ENCODE peak calls at places on chromosome 10, in eight cellular contexts. One of them, this sample, is unnamed. For H3K4me1 and H3K9me2, the result is how much of the 10 kb centered on the place peaks cover.

GRCh38 chr10:43292745-43293676 is 26.1 kb upstream of the RASGEF1A start:
- DNase-seq in PC-3: peak
- DNase-seq in GM23338: peak
- DNase-seq in hepatocyte: peak
- DNase-seq in GM23248: peak
- DNase-seq in OCI-LY7: peak
- DNase-seq in HCT116: peak
- DNase-seq in PC-9: peak
- DNase-seq in this sample: peak

GRCh38 chr10:29804025-29804852 is 169.5 kb upstream of the SVIL start:
- DNase-seq in PC-9: peak
- DNase-seq in hepatocyte: peak
- DNase-seq in GM23248: peak
- DNase-seq in OCI-LY7: no peak
- DNase-seq in PC-3: peak
- DNase-seq in GM23338: no peak
- DNase-seq in HCT116: peak
- DNase-seq in this sample: no peak

GRCh38 chr10:77231375-77231774 is 406.2 kb downstream of the KCNMA1 start:
- DNase-seq in PC-3: no peak
- DNase-seq in hepatocyte: no peak
- DNase-seq in GM23248: no peak
- DNase-seq in GM23338: no peak
- DNase-seq in OCI-LY7: no peak
- DNase-seq in PC-9: no peak
- DNase-seq in HCT116: no peak
- DNase-seq in this sample: no peak

GRCh38 chr10:93576888-93577287 is 10.4 kb downstream of the FFAR4 start:
- DNase-seq in PC-9: no peak
- DNase-seq in HCT116: no peak
- DNase-seq in hepatocyte: no peak
- DNase-seq in PC-3: peak
- DNase-seq in GM23338: no peak
- DNase-seq in GM23248: no peak
- DNase-seq in OCI-LY7: no peak
- DNase-seq in this sample: no peak

GRCh38 chr10:74593470-74593869 is 232.9 kb upstream of the KAT6B start:
- DNase-seq in hepatocyte: no peak
- DNase-seq in PC-9: no peak
- DNase-seq in OCI-LY7: no peak
- DNase-seq in HCT116: no peak
- DNase-seq in GM23248: peak
- DNase-seq in PC-3: peak
- DNase-seq in GM23338: no peak
- DNase-seq in this sample: no peak

GRCh38 chr10:121313119-121313858 is 285.0 kb downstream of the FGFR2 start:
- DNase-seq in HCT116: no peak
- DNase-seq in PC-3: no peak
- DNase-seq in GM23338: peak
- DNase-seq in hepatocyte: no peak
- DNase-seq in GM23248: no peak
- DNase-seq in OCI-LY7: no peak
- DNase-seq in PC-9: no peak
- DNase-seq in this sample: no peak

GRCh38 chr10:27242951-27243551 is 2.5 kb upstream of the ACBD5 start:
- DNase-seq in hepatocyte: peak
- DNase-seq in GM23338: peak
- DNase-seq in PC-3: peak
- DNase-seq in HCT116: peak
- DNase-seq in GM23248: peak
- DNase-seq in OCI-LY7: peak
- DNase-seq in PC-9: peak
- DNase-seq in this sample: peak

GRCh38 chr10:93630609-93631320 is 18.4 kb downstream of the PDE6C start:
- DNase-seq in GM23248: no peak
- DNase-seq in PC-3: no peak
- DNase-seq in hepatocyte: no peak
- DNase-seq in PC-9: no peak
- DNase-seq in OCI-LY7: no peak
- DNase-seq in GM23338: no peak
- DNase-seq in HCT116: no peak
- DNase-seq in this sample: no peak

GRCh38 chr10:32318476-32318896 is 28.5 kb downstream of the EPC1 start:
- DNase-seq in GM23338: no peak
- DNase-seq in OCI-LY7: peak
- DNase-seq in GM23248: peak
- DNase-seq in hepatocyte: no peak
- DNase-seq in HCT116: no peak
- DNase-seq in PC-3: no peak
- DNase-seq in PC-9: no peak
- DNase-seq in this sample: no peak

GRCh38 chr10:6592080-6592479 is 12.0 kb upstream of the PRKCQ start:
- DNase-seq in OCI-LY7: no peak
- DNase-seq in hepatocyte: no peak
- DNase-seq in HCT116: no peak
- DNase-seq in GM23248: no peak
- DNase-seq in GM23338: no peak
- DNase-seq in PC-3: no peak
- DNase-seq in PC-9: no peak
- DNase-seq in this sample: no peak

GRCh38 chr10:50540069-50540825 is 83.5 kb downstream of the SGMS1 start:
- DNase-seq in OCI-LY7: no peak
- DNase-seq in HCT116: no peak
- DNase-seq in GM23338: no peak
- DNase-seq in PC-9: no peak
- DNase-seq in GM23248: peak
- DNase-seq in hepatocyte: no peak
- DNase-seq in PC-3: peak
- DNase-seq in this sample: no peak

GRCh38 chr10:95663496-95663895 is 7.0 kb upstream of the ALDH18A1 start:
- DNase-seq in HCT116: no peak
- DNase-seq in OCI-LY7: no peak
- DNase-seq in GM23338: no peak
- DNase-seq in PC-3: no peak
- DNase-seq in PC-9: no peak
- DNase-seq in GM23248: no peak
- DNase-seq in hepatocyte: no peak
- DNase-seq in this sample: no peak

DNA sequence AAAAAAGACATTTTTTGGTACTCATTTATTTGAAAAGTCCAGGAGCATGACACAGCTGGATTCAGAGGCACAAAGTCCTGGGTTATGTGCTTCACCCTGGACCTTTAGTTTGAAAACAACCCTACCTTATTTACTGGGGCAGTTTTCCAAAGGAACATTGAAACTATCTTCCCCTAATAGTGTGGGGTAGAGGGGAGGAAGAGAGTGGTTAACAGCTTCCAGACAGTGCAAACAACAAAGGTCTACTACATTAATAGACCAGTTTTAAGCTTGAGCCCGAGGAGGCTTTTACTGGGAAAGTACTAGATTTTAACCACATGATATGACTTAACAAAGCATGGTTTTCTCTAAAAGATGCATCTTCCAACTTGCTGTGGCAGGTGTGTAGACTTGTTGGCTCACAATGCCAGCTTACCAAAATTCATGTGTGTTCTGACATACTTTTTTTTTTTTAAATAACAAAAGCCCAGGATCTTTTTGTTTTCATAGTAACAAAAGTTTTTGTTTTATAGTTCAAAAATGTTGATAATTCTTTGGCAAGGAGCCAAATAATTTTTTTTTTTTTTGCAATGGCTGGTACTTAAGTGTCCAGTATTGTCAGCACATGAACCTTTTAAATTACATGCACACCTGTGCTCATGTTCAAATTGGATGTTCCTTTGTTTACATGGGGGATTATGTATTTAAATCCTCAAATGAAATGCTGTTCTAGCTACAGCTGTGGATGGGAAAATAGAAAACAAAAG is 1.8 kb downstream of the GSTO1 start:
- DNase-seq in PC-3: peak
- DNase-seq in OCI-LY7: no peak
- DNase-seq in HCT116: no peak
- DNase-seq in hepatocyte: no peak
- DNase-seq in GM23338: no peak
- DNase-seq in PC-9: no peak
- DNase-seq in GM23248: peak
- DNase-seq in this sample: peak
- H3K4me1 ChIP-seq in PC-3: under half
- H3K4me1 ChIP-seq in OCI-LY7: under half
- H3K4me1 ChIP-seq in HCT116: under half
- H3K4me1 ChIP-seq in hepatocyte: half or more
- H3K4me1 ChIP-seq in GM23338: under half
- H3K4me1 ChIP-seq in PC-9: under half
- H3K4me1 ChIP-seq in GM23248: half or more
- H3K4me1 ChIP-seq in this sample: under half

GRCh38 chr10:13873201-13873600 is 286.4 kb downstream of the PRPF18 start:
- DNase-seq in PC-9: no peak
- DNase-seq in PC-3: no peak
- DNase-seq in GM23248: no peak
- DNase-seq in hepatocyte: no peak
- DNase-seq in OCI-LY7: peak
- DNase-seq in HCT116: no peak
- DNase-seq in GM23338: no peak
- DNase-seq in this sample: peak
- H3K9me2 ChIP-seq in PC-9: under half
- H3K9me2 ChIP-seq in PC-3: under half
- H3K9me2 ChIP-seq in GM23248: under half
- H3K9me2 ChIP-seq in hepatocyte: under half
- H3K9me2 ChIP-seq in OCI-LY7: under half
- H3K9me2 ChIP-seq in HCT116: under half
- H3K9me2 ChIP-seq in GM23338: under half
- H3K9me2 ChIP-seq in this sample: under half

DNA sequence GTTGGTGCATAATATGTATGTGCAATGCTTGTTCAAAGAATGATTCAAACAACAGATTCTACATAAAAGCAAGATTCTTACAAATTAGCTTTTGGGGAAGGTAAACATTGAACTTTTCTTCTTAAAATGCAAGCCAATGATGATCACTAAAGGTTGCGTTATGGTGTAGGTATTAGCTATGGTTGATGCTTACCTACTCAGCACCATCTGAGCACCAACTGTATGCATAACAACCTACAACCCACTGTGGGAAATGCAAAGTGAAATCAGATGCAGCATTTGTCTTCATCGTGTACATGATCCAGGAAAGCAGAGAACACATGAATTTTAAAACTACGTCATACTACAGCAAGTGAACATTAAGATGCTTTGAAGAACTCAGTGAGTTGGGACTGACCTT is 2.6 kb downstream of the FAM171A1 start:
- DNase-seq in OCI-LY7: no peak
- DNase-seq in hepatocyte: no peak
- DNase-seq in GM23248: no peak
- DNase-seq in PC-3: no peak
- DNase-seq in HCT116: no peak
- DNase-seq in GM23338: no peak
- DNase-seq in PC-9: no peak
- DNase-seq in this sample: no peak
- H3K4me3 ChIP-seq in OCI-LY7: no peak
- H3K4me3 ChIP-seq in hepatocyte: no peak
- H3K4me3 ChIP-seq in GM23248: no peak
- H3K4me3 ChIP-seq in PC-3: no peak
- H3K4me3 ChIP-seq in HCT116: no peak
- H3K4me3 ChIP-seq in GM23338: no peak
- H3K4me3 ChIP-seq in PC-9: no peak
- H3K4me3 ChIP-seq in this sample: no peak

GRCh38 chr10:79139124-79139835 is 70.5 kb downstream of the ZMIZ1 start:
- DNase-seq in HCT116: no peak
- DNase-seq in GM23338: no peak
- DNase-seq in GM23248: peak
- DNase-seq in OCI-LY7: no peak
- DNase-seq in hepatocyte: peak
- DNase-seq in PC-9: no peak
- DNase-seq in PC-3: no peak
- DNase-seq in this sample: no peak

GRCh38 chr10:79138449-79139123 is 69.8 kb downstream of the ZMIZ1 start:
- DNase-seq in GM23248: no peak
- DNase-seq in GM23338: no peak
- DNase-seq in OCI-LY7: no peak
- DNase-seq in HCT116: no peak
- DNase-seq in hepatocyte: no peak
- DNase-seq in PC-3: no peak
- DNase-seq in PC-9: no peak
- DNase-seq in this sample: no peak

GRCh38 chr10:79142064-79142491 is 73.3 kb downstream of the ZMIZ1 start:
- DNase-seq in GM23248: peak
- DNase-seq in OCI-LY7: no peak
- DNase-seq in PC-9: no peak
- DNase-seq in GM23338: no peak
- DNase-seq in HCT116: no peak
- DNase-seq in PC-3: no peak
- DNase-seq in hepatocyte: no peak
- DNase-seq in this sample: no peak

GRCh38 chr10:79140906-79141305 is 72.1 kb downstream of the ZMIZ1 start:
- DNase-seq in OCI-LY7: no peak
- DNase-seq in GM23338: no peak
- DNase-seq in HCT116: no peak
- DNase-seq in hepatocyte: no peak
- DNase-seq in GM23248: peak
- DNase-seq in PC-9: no peak
- DNase-seq in PC-3: no peak
- DNase-seq in this sample: no peak

GRCh38 chr10:79140083-79140793 is 71.5 kb downstream of the ZMIZ1 start:
- DNase-seq in GM23248: no peak
- DNase-seq in PC-9: no peak
- DNase-seq in HCT116: no peak
- DNase-seq in hepatocyte: no peak
- DNase-seq in PC-3: no peak
- DNase-seq in GM23338: no peak
- DNase-seq in OCI-LY7: no peak
- DNase-seq in this sample: no peak
- H3K4me1 ChIP-seq in GM23248: under half
- H3K4me1 ChIP-seq in PC-9: under half
- H3K4me1 ChIP-seq in HCT116: under half
- H3K4me1 ChIP-seq in hepatocyte: under half
- H3K4me1 ChIP-seq in PC-3: under half
- H3K4me1 ChIP-seq in GM23338: under half
- H3K4me1 ChIP-seq in OCI-LY7: half or more
- H3K4me1 ChIP-seq in this sample: under half

DNA sequence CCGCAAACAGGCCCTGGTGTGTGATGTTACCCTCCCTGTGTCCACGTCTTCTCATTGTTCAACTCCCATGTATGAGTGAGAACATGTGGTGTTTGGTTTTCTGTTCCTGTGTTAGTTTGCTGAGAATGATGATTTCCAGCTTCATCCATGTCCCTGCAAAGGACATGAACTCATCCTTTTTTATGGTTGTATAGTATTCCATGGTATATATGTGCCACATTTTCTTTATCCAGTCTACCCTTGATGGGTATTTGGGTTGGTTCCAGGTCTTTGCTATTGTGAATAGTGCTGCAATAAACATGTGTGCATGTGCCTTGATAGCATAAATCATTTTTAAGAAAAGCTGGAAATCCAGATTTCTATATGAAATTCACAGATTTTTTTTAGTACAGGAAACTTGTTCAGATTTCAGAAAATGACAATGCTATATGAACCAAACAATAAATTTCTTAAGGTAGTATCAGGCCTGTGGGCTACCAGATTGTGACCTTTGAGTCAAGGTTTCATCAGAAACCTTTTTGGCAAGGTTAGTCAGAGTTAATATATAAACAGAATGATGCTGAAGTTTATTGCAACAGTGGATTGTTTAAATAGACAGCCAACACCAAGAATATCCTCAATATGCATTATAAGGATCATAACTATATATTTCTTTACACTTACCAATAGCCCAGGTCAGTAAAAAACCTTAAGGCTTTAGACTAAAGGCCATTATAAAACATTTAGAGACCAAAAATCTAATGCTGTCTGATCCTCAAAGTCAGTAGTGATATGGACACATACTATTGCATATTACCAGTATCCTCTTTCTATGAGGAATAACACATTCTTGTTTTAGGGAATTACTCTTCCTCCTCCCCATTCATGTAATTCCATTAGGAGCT is 68.7 kb upstream of the PAPSS2 start:
- DNase-seq in OCI-LY7: no peak
- DNase-seq in PC-3: peak
- DNase-seq in GM23338: no peak
- DNase-seq in HCT116: no peak
- DNase-seq in PC-9: no peak
- DNase-seq in hepatocyte: no peak
- DNase-seq in GM23248: no peak
- DNase-seq in this sample: no peak
- H3K9me2 ChIP-seq in OCI-LY7: under half
- H3K9me2 ChIP-seq in PC-3: under half
- H3K9me2 ChIP-seq in GM23338: under half
- H3K9me2 ChIP-seq in HCT116: under half
- H3K9me2 ChIP-seq in PC-9: under half
- H3K9me2 ChIP-seq in hepatocyte: under half
- H3K9me2 ChIP-seq in GM23248: under half
- H3K9me2 ChIP-seq in this sample: under half

This sample was measured in Karpas-422.